ENCODE peak calls at places on chromosomes 4 and X, in ten cellular contexts. D is RWPE1; P is stimulated activated CD4-positive, alpha-beta T cell treated with anti-CD3 and anti-CD28 coated beads, Interleukin-12 subunit alpha, Interleukin-12 subunit beta, amount 100 ng/mL, for 4 hours; K is activated CD4-positive, alpha-beta T cell treated with anti-CD3 and anti-CD28 coated beads for 36 hours; C is LoVo; Z is endodermal cell; Q is HT1080; V is activated T-cell treated with anti-CD3 and anti-CD28 coated beads, Interleukin-2, amount 50 U/mL, for 72 hours; T is breast epithelium; M is HT-29. B is an unnamed sample.

GRCh38 chrX:67673741-67674274 is 130.0 kb downstream of the AR start:
- DNase-seq in M (no peak), T (no peak), Q (no peak), V (no peak), Z (no peak), C (no peak), D (no peak), K (no peak), P (no peak), B (no peak)

GRCh38 chrX:80285131-80285773 is 135.0 kb upstream of the TENT5D start:
- DNase-seq in C (peak; percentile 14), T (no peak), Q (no peak), Z (peak; percentile 72), D (no peak), M (peak; percentile 61), P (no peak), V (no peak), K (peak; percentile 7), B (no peak)

GRCh38 chr4:77172336-77172735 is 15.3 kb downstream of the CCNG2 start:
- DNase-seq in V (no peak), M (peak; percentile 22), Z (no peak), D (peak; percentile 67), Q (peak; percentile 75), T (no peak), K (no peak), C (peak; percentile 77), P (no peak), B (no peak)

GRCh38 chr4:17605236-17605635 is 9.2 kb upstream of the MED28 start:
- DNase-seq in Q (no peak), M (no peak), P (no peak), K (no peak), D (no peak), Z (no peak), T (no peak), V (no peak), C (no peak), B (no peak)

GRCh38 chr4:109559625-109559982 is 442 bp upstream of the MCUB start:
- DNase-seq in P (peak; percentile 42), K (peak; percentile 62), V (peak; percentile 57), D (peak; percentile 38), M (peak; percentile 21), T (no peak), Q (no peak), C (peak; percentile 14), Z (peak; percentile 86), B (peak; percentile 48)

GRCh38 chr4:38136604-38137003 is 176.4 kb downstream of the PTTG2 start:
- DNase-seq in P (no peak), M (no peak), K (no peak), T (no peak), Q (no peak), V (no peak), D (no peak), C (no peak), Z (no peak), B (no peak)

GRCh38 chrX:106247162-106247561 is 79.1 kb downstream of the PWWP3B start:
- DNase-seq in C (no peak), D (no peak), V (no peak), Z (no peak), T (no peak), M (no peak), Q (peak; percentile 79), P (no peak), K (no peak), B (no peak)

GRCh38 chr4:90606781-90607180 is 479.6 kb downstream of the CCSER1 start:
- DNase-seq in V (no peak), T (no peak), K (no peak), P (no peak), C (no peak), Z (no peak), Q (no peak), D (no peak), M (no peak), B (no peak)

GRCh38 chr4:102758241-102758871 is 2.4 kb downstream of the MANBA start:
- DNase-seq in C (no peak), T (no peak), P (no peak), Q (no peak), K (no peak), Z (peak; percentile 12), D (no peak), V (no peak), M (no peak), B (no peak)

GRCh38 chr4:181427076-181427475 is 816.1 kb upstream of the TENM3 start:
- DNase-seq in M (no peak), V (no peak), K (no peak), C (no peak), Q (no peak), D (no peak), T (no peak), P (no peak), Z (no peak), B (no peak)

GRCh38 chrX:133511041-133511440 is 95.8 kb upstream of the GPC4 start:
- DNase-seq in C (no peak), K (no peak), T (no peak), V (no peak), Q (no peak), Z (no peak), M (no peak), D (no peak), P (no peak), B (no peak)